ENCODE peak calls at places on chromosome 17, in six cellular contexts. O is upper lobe of right lung, J is psoas muscle, B is A549, W is cardiac muscle cell, H is coronary artery. R is an unnamed sample.

GRCh38 chr17:75776399-75777242 is 8.0 kb upstream of the UNK start:
- DNase-seq in O (peak; percentile 47), J (no peak), B (no peak), W (peak; percentile 55), H (no peak), R (no peak)

GRCh38 chr17:9237661-9238301 is 216.5 kb downstream of the NTN1 start:
- DNase-seq in O (no peak), J (no peak), B (no peak), W (no peak), H (no peak), R (no peak)

GRCh38 chr17:50692448-50693040 is 15.2 kb downstream of the ANKRD40 start:
- DNase-seq in O (no peak), J (no peak), B (peak; percentile 83), W (no peak), H (no peak), R (no peak)

GRCh38 chr17:30961213-30962188 is 9.3 kb upstream of the RNF135 start:
- DNase-seq in O (no peak), J (no peak), B (peak; percentile 55), W (no peak), H (no peak), R (no peak)

GRCh38 chr17:50218771-50219315 is 17.4 kb upstream of the COL1A1 start:
- DNase-seq in O (no peak), J (no peak), B (peak; percentile 72), W (peak; percentile 92), H (no peak), R (no peak)

GRCh38 chr17:8273884-8274444 is 14.5 kb upstream of the RANGRF start:
- DNase-seq in O (no peak), J (no peak), B (no peak), W (no peak), H (no peak), R (no peak)

GRCh38 chr17:2090210-2090641 is 35.3 kb downstream of the HIC1 start:
- DNase-seq in O (no peak), J (no peak), B (no peak), W (no peak), H (no peak), R (no peak)

GRCh38 chr17:79777166-79777843 is 643 bp upstream of the CBX2 start:
- DNase-seq in O (peak; percentile 81), J (peak; percentile 58), B (peak; percentile 73), W (peak; percentile 67), H (no peak), R (peak; percentile 68)

GRCh38 chr17:1894753-1895339 is 65.0 kb downstream of the RPA1 start:
- DNase-seq in O (peak; percentile 71), J (no peak), B (no peak), W (no peak), H (no peak), R (no peak)

GRCh38 chr17:46958192-46958591 is 20.9 kb downstream of the RPRML start:
- DNase-seq in O (no peak), J (no peak), B (no peak), W (peak; percentile 57), H (no peak), R (no peak)

GRCh38 chr17:56679148-56679766 is 85.8 kb downstream of the NOG start:
- DNase-seq in O (no peak), J (no peak), B (peak; percentile 23), W (peak; percentile 47), H (no peak), R (no peak)

GRCh38 chr17:40417258-40417608 is 463 bp downstream of the TOP2A start:
- DNase-seq in O (no peak), J (no peak), B (peak; percentile 58), W (no peak), H (no peak), R (no peak)

GRCh38 chr17:38507921-38508569 is 79.8 kb downstream of the ARHGAP23 start:
- DNase-seq in O (no peak), J (no peak), B (no peak), W (no peak), H (no peak), R (no peak)

GRCh38 chr17:63476494-63476856 is 386 bp upstream of the ACE start:
- DNase-seq in O (no peak), J (no peak), B (no peak), W (peak; percentile 38), H (no peak), R (no peak)

GRCh38 chr17:488993-489757 is 136.6 kb upstream of the RPH3AL start:
- DNase-seq in O (peak; percentile 71), J (no peak), B (peak; percentile 86), W (peak; percentile 69), H (no peak), R (no peak)

GRCh38 chr17:45320931-45321461 is 4.2 kb upstream of the MAP3K14 start:
- DNase-seq in O (no peak), J (no peak), B (peak; percentile 93), W (peak; percentile 85), H (no peak), R (no peak)

GRCh38 chr17:45745843-45746494 is 38.2 kb upstream of the CRHR1 start:
- DNase-seq in O (no peak), J (no peak), B (no peak), W (no peak), H (no peak), R (no peak)

GRCh38 chr17:81993726-81994592 is 16.5 kb downstream of the ASPSCR1 start:
- DNase-seq in O (no peak), J (no peak), B (no peak), W (no peak), H (no peak), R (no peak)

GRCh38 chr17:71666047-71666446 is 454.8 kb upstream of the SOX9 start:
- DNase-seq in O (no peak), J (no peak), B (no peak), W (no peak), H (no peak), R (no peak)

GRCh38 chr17:49401971-49402491 is 12.7 kb downstream of the PHB1 start:
- DNase-seq in O (no peak), J (no peak), B (no peak), W (no peak), H (no peak), R (no peak)

GRCh38 chr17:7589204-7589868 is 558 bp downstream of the SOX15 start:
- DNase-seq in O (peak; percentile 90), J (peak; percentile 87), B (peak; percentile 72), W (peak; percentile 88), H (peak; percentile 85), R (peak; percentile 87)

GRCh38 chr17:80986046-80986445 is 5.6 kb upstream of the CHMP6 start:
- DNase-seq in O (no peak), J (no peak), B (no peak), W (no peak), H (no peak), R (no peak)

GRCh38 chr17:80372922-80373570 is 41.9 kb upstream of the ENDOV start:
- DNase-seq in O (no peak), J (no peak), B (no peak), W (no peak), H (no peak), R (no peak)

GRCh38 chr17:4327638-4328037 is 38.8 kb downstream of the UBE2G1 start:
- DNase-seq in O (no peak), J (peak; percentile 50), B (peak; percentile 86), W (no peak), H (no peak), R (no peak)

GRCh38 chr17:1053661-1054360 is 56.9 kb downstream of the TIMM22 start:
- DNase-seq in O (no peak), J (no peak), B (no peak), W (no peak), H (no peak), R (no peak)

GRCh38 chr17:38444151-38444550 is 15.9 kb downstream of the ARHGAP23 start:
- DNase-seq in O (peak; percentile 82), J (peak; percentile 77), B (peak; percentile 71), W (peak; percentile 73), H (no peak), R (peak; percentile 72)

GRCh38 chr17:28818705-28819295 is 23.8 kb downstream of the FAM222B start:
- DNase-seq in O (no peak), J (no peak), B (no peak), W (peak; percentile 39), H (no peak), R (no peak)

GRCh38 chr17:45852535-45853297 is 8.0 kb downstream of the SPPL2C start:
- DNase-seq in O (peak; percentile 70), J (peak; percentile 37), B (peak; percentile 70), W (peak; percentile 69), H (no peak), R (no peak)

GRCh38 chr17:75645889-75646625 is 12.8 kb downstream of the SMIM5 start:
- DNase-seq in O (peak; percentile 91), J (no peak), B (peak; percentile 94), W (no peak), H (peak; percentile 72), R (no peak)

GRCh38 chr17:72952220-72952619 is 140.3 kb downstream of the SLC39A11 start:
- DNase-seq in O (no peak), J (no peak), B (no peak), W (no peak), H (no peak), R (no peak)
- H3K27ac ChIP-seq in O (no peak overlapping the region), J (no peak overlapping the region), B (no peak overlapping the region), W (no peak overlapping the region), H (no peak overlapping the region), R (no peak overlapping the region)

GRCh38 chr17:66460558-66460957 is 158.1 kb downstream of the PRKCA start:
- DNase-seq in O (no peak), J (no peak), B (no peak), W (no peak), H (no peak), R (no peak)
- H3K27ac ChIP-seq in O (no peak overlapping the region), J (no peak overlapping the region), B (peak overlapping the region; percentile 84), W (no peak overlapping the region), H (peak overlapping the region; percentile 23), R (peak overlapping the region; percentile 62)

GRCh38 chr17:17484451-17484899 is 7.7 kb downstream of the MED9 start:
- DNase-seq in O (peak; percentile 21), J (no peak), B (no peak), W (no peak), H (no peak), R (no peak)
- H3K27ac ChIP-seq in O (no peak overlapping the region), J (no peak overlapping the region), B (no peak overlapping the region), W (no peak overlapping the region), H (no peak overlapping the region), R (peak overlapping the region; percentile 70)

GRCh38 chr17:61015966-61016365 is 338.3 kb downstream of the BCAS3 start:
- DNase-seq in O (no peak), J (no peak), B (no peak), W (no peak), H (no peak), R (no peak)
- H3K27ac ChIP-seq in O (peak overlapping the region; percentile 5), J (no peak overlapping the region), B (no peak overlapping the region), W (no peak overlapping the region), H (no peak overlapping the region), R (peak overlapping the region; percentile 45)

DNA sequence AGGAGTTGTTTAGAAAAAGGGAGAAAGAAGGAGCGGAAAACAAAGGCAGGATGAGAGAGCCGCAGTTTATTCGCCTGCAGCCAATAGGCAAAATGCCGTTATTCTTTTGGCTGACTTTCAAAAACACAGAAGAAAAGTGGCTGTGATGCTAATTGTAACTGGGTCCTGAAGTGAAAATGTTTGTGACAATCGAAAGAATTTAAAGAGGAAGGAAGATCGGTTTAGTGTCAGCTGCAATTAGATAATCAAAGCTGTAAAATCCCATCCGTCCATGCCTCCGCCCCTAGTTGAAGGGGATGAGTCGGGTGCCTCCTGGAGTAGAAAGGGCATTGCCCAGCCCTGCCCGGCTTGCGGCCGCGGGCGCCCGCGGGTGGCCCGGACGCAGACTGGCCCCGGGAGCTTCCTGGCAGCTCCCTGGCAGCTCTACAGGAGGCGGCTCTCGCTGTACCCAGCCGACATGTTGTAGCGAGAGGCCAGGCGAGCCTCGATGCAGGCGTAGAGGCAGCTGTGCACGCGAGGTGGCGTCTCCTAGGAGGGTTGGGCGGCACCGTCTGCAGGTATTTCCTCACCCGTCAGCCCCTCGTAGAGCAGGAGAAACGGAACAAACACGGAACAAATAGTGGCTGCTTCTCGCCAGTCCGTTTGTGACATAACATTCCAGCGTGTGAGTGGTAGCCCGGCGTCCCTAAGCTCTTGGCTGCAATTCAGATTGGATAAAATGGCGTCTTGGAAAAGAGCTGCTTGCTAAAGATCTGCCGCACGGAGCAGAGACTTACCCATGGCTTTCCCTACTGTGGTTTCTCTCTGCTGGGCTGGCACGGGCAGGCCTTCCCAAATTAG is 82.3 kb downstream of the TNRC6C start:
- DNase-seq in O (peak; percentile 85), J (peak; percentile 68), B (peak; percentile 81), W (peak; percentile 65), H (peak; percentile 84), R (peak; percentile 63)
- H3K27ac ChIP-seq in O (peak overlapping the region; percentile 92), J (peak overlapping the region; percentile 91), B (peak overlapping the region; percentile 77), W (peak overlapping the region; percentile 10), H (peak overlapping the region; percentile 97), R (peak overlapping the region; percentile 95)